ENCODE peak calls at places on chromosomes 3 and 15, in nine cellular contexts. One of them, this sample, is unnamed.

GRCh38 chr15:35986072-35986666 is 440.2 kb upstream of the DPH6 start:
- DNase-seq in stomach: no peak
- DNase-seq in sigmoid colon: peak; percentile 55
- DNase-seq in A549: no peak
- DNase-seq in body of pancreas: no peak
- DNase-seq in ovary: peak; percentile 32
- DNase-seq in testis: no peak
- DNase-seq in K562: no peak
- DNase-seq in heart left ventricle: peak; percentile 70
- DNase-seq in this sample: no peak

GRCh38 chr3:177131927-177132636 is 65.2 kb downstream of the TBL1XR1 start:
- DNase-seq in stomach: no peak
- DNase-seq in sigmoid colon: no peak
- DNase-seq in A549: no peak
- DNase-seq in body of pancreas: no peak
- DNase-seq in ovary: no peak
- DNase-seq in testis: no peak
- DNase-seq in K562: no peak
- DNase-seq in heart left ventricle: no peak
- DNase-seq in this sample: no peak

GRCh38 chr15:49471733-49472132 is 48.7 kb downstream of the FGF7 start:
- DNase-seq in stomach: no peak
- DNase-seq in sigmoid colon: no peak
- DNase-seq in A549: no peak
- DNase-seq in body of pancreas: no peak
- DNase-seq in ovary: no peak
- DNase-seq in testis: no peak
- DNase-seq in K562: peak; percentile 2
- DNase-seq in heart left ventricle: no peak
- DNase-seq in this sample: no peak

GRCh38 chr3:106673926-106674569 is 703.2 kb upstream of the CCDC54 start:
- DNase-seq in stomach: no peak
- DNase-seq in sigmoid colon: no peak
- DNase-seq in A549: no peak
- DNase-seq in body of pancreas: no peak
- DNase-seq in ovary: no peak
- DNase-seq in testis: no peak
- DNase-seq in K562: no peak
- DNase-seq in heart left ventricle: no peak
- DNase-seq in this sample: no peak

GRCh38 chr15:80779658-80780415 is 667 bp downstream of the CEMIP start:
- DNase-seq in stomach: no peak
- DNase-seq in sigmoid colon: no peak
- DNase-seq in A549: peak; percentile 49
- DNase-seq in body of pancreas: no peak
- DNase-seq in ovary: peak; percentile 66
- DNase-seq in testis: peak; percentile 38
- DNase-seq in K562: no peak
- DNase-seq in heart left ventricle: no peak
- DNase-seq in this sample: no peak

GRCh38 chr3:127645371-127646015 is 16.5 kb downstream of the PODXL2 start:
- DNase-seq in stomach: no peak
- DNase-seq in sigmoid colon: no peak
- DNase-seq in A549: no peak
- DNase-seq in body of pancreas: no peak
- DNase-seq in ovary: no peak
- DNase-seq in testis: no peak
- DNase-seq in K562: no peak
- DNase-seq in heart left ventricle: no peak
- DNase-seq in this sample: no peak

GRCh38 chr3:125479091-125479490 is 40.9 kb downstream of the SNX4 start:
- DNase-seq in stomach: no peak
- DNase-seq in sigmoid colon: no peak
- DNase-seq in A549: no peak
- DNase-seq in body of pancreas: no peak
- DNase-seq in ovary: no peak
- DNase-seq in testis: no peak
- DNase-seq in K562: no peak
- DNase-seq in heart left ventricle: no peak
- DNase-seq in this sample: no peak

GRCh38 chr3:17795733-17796132 is 53.3 kb upstream of the TBC1D5 start:
- DNase-seq in stomach: no peak
- DNase-seq in sigmoid colon: no peak
- DNase-seq in A549: no peak
- DNase-seq in body of pancreas: no peak
- DNase-seq in ovary: no peak
- DNase-seq in testis: no peak
- DNase-seq in K562: no peak
- DNase-seq in heart left ventricle: no peak
- DNase-seq in this sample: no peak

GRCh38 chr3:111593666-111594065 is 1.5 kb downstream of the ZBED2 start:
- DNase-seq in stomach: no peak
- DNase-seq in sigmoid colon: no peak
- DNase-seq in A549: no peak
- DNase-seq in body of pancreas: no peak
- DNase-seq in ovary: no peak
- DNase-seq in testis: no peak
- DNase-seq in K562: no peak
- DNase-seq in heart left ventricle: no peak
- DNase-seq in this sample: no peak

GRCh38 chr3:134753999-134754742 is 40.9 kb upstream of the EPHB1 start:
- DNase-seq in stomach: no peak
- DNase-seq in sigmoid colon: no peak
- DNase-seq in A549: no peak
- DNase-seq in body of pancreas: no peak
- DNase-seq in ovary: no peak
- DNase-seq in testis: no peak
- DNase-seq in K562: no peak
- DNase-seq in heart left ventricle: no peak
- DNase-seq in this sample: peak; percentile 64

GRCh38 chr15:70374096-70374495 is 276.4 kb upstream of the TLE3 start:
- DNase-seq in stomach: no peak
- DNase-seq in sigmoid colon: no peak
- DNase-seq in A549: no peak
- DNase-seq in body of pancreas: no peak
- DNase-seq in ovary: no peak
- DNase-seq in testis: no peak
- DNase-seq in K562: no peak
- DNase-seq in heart left ventricle: no peak
- DNase-seq in this sample: no peak

DNA sequence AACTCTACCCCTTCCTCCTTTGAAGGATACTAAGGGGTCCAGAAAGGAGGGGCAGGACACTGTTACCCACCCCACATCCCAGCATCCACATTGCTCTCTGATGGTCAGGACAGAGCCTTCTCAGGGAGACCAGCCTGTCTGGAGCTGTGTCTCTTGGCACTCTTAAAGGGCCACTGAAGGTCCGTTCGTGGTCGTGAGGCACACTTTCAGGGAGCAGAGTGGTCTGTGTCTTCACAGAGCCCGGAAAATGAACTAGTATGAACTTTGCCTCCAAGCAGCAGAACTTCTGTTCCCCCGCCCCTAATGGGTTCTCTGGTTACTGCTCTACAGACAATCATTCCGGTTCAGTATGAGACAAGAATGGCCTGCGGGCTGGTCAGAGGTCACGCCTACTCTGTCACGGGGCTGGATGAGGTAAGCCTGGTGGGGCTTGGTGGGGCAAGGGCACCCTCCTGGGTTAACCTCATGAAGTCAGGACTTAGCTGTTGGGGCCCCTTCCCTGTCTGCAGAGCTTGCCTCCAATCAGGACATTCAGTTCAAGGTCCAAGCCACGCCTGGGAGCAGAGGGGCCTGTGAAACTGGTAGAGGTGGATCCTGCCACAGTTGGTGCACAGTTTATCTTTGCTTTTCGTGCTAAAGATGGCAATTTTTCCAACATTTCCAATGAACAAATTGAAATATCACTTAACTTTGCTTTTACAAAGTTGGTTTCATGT is 33.2 kb downstream of the CAPN3 start:
- DNase-seq in stomach: peak; percentile 9
- DNase-seq in sigmoid colon: no peak
- DNase-seq in A549: no peak
- DNase-seq in body of pancreas: no peak
- DNase-seq in ovary: no peak
- DNase-seq in testis: no peak
- DNase-seq in K562: no peak
- DNase-seq in heart left ventricle: no peak
- DNase-seq in this sample: no peak
- TF ChIP-seq POLR2A in stomach: no peak
- TF ChIP-seq POLR2A in sigmoid colon: no peak
- TF ChIP-seq POLR2A in A549: no peak
- TF ChIP-seq POLR2A in body of pancreas: no peak
- TF ChIP-seq POLR2A in ovary: no peak
- TF ChIP-seq POLR2A in testis: no peak
- TF ChIP-seq POLR2A in K562: no peak
- TF ChIP-seq POLR2A in heart left ventricle: no peak
- TF ChIP-seq POLR2A in this sample: no peak

GRCh38 chr3:14438262-14438661 is 35.9 kb downstream of the SLC6A6 start:
- DNase-seq in stomach: no peak
- DNase-seq in sigmoid colon: no peak
- DNase-seq in A549: no peak
- DNase-seq in body of pancreas: no peak
- DNase-seq in ovary: no peak
- DNase-seq in testis: no peak
- DNase-seq in K562: no peak
- DNase-seq in heart left ventricle: no peak
- DNase-seq in this sample: no peak

GRCh38 chr3:14435175-14436011 is 33.0 kb downstream of the SLC6A6 start:
- DNase-seq in stomach: peak; percentile 40
- DNase-seq in sigmoid colon: no peak
- DNase-seq in A549: no peak
- DNase-seq in body of pancreas: no peak
- DNase-seq in ovary: no peak
- DNase-seq in testis: no peak
- DNase-seq in K562: no peak
- DNase-seq in heart left ventricle: peak; percentile 58
- DNase-seq in this sample: no peak

GRCh38 chr3:14434541-14435151 is 32.2 kb downstream of the SLC6A6 start:
- DNase-seq in stomach: peak; percentile 85
- DNase-seq in sigmoid colon: no peak
- DNase-seq in A549: no peak
- DNase-seq in body of pancreas: no peak
- DNase-seq in ovary: no peak
- DNase-seq in testis: no peak
- DNase-seq in K562: no peak
- DNase-seq in heart left ventricle: peak; percentile 55
- DNase-seq in this sample: no peak

GRCh38 chr3:14438929-14439328 is 36.5 kb downstream of the SLC6A6 start:
- DNase-seq in stomach: no peak
- DNase-seq in sigmoid colon: no peak
- DNase-seq in A549: no peak
- DNase-seq in body of pancreas: no peak
- DNase-seq in ovary: no peak
- DNase-seq in testis: no peak
- DNase-seq in K562: no peak
- DNase-seq in heart left ventricle: no peak
- DNase-seq in this sample: no peak

GRCh38 chr3:14436954-14437281 is 34.5 kb downstream of the SLC6A6 start:
- DNase-seq in stomach: no peak
- DNase-seq in sigmoid colon: no peak
- DNase-seq in A549: no peak
- DNase-seq in body of pancreas: no peak
- DNase-seq in ovary: no peak
- DNase-seq in testis: no peak
- DNase-seq in K562: no peak
- DNase-seq in heart left ventricle: no peak
- DNase-seq in this sample: no peak
- H3K4me1 ChIP-seq in stomach: peaks cover 91% of the 10 kb centered on the region
- H3K4me1 ChIP-seq in sigmoid colon: peaks cover 35% of the 10 kb centered on the region
- H3K4me1 ChIP-seq in A549: peaks cover 96% of the 10 kb centered on the region
- H3K4me1 ChIP-seq in body of pancreas: peaks cover 41% of the 10 kb centered on the region
- H3K4me1 ChIP-seq in ovary: peaks cover 44% of the 10 kb centered on the region
- H3K4me1 ChIP-seq in testis: peaks cover 14% of the 10 kb centered on the region
- H3K4me1 ChIP-seq in K562: peaks cover 40% of the 10 kb centered on the region
- H3K4me1 ChIP-seq in heart left ventricle: peaks cover 59% of the 10 kb centered on the region
- H3K4me1 ChIP-seq in this sample: peaks cover 75% of the 10 kb centered on the region

GRCh38 chr3:190697502-190697830 is 165.0 kb downstream of the GMNC start:
- DNase-seq in stomach: no peak
- DNase-seq in sigmoid colon: no peak
- DNase-seq in A549: no peak
- DNase-seq in body of pancreas: no peak
- DNase-seq in ovary: no peak
- DNase-seq in testis: no peak
- DNase-seq in K562: no peak
- DNase-seq in heart left ventricle: no peak
- DNase-seq in this sample: no peak
- TF ChIP-seq POLR2A in stomach: no peak
- TF ChIP-seq POLR2A in sigmoid colon: no peak
- TF ChIP-seq POLR2A in A549: no peak
- TF ChIP-seq POLR2A in body of pancreas: no peak
- TF ChIP-seq POLR2A in ovary: no peak
- TF ChIP-seq POLR2A in testis: no peak
- TF ChIP-seq POLR2A in K562: no peak
- TF ChIP-seq POLR2A in heart left ventricle: no peak
- TF ChIP-seq POLR2A in this sample: no peak

GRCh38 chr3:44861412-44862220 is at the start of gene TMEM42:
- DNase-seq in stomach: peak; percentile 91
- DNase-seq in sigmoid colon: peak; percentile 95
- DNase-seq in A549: peak; percentile 92
- DNase-seq in body of pancreas: peak; percentile 87
- DNase-seq in ovary: peak; percentile 94
- DNase-seq in testis: peak; percentile 93
- DNase-seq in K562: no peak
- DNase-seq in heart left ventricle: peak; percentile 90
- DNase-seq in this sample: no peak

GRCh38 chr3:44870375-44871061 is 3.9 kb upstream of the TGM4 start:
- DNase-seq in stomach: peak; percentile 88
- DNase-seq in sigmoid colon: no peak
- DNase-seq in A549: peak; percentile 33
- DNase-seq in body of pancreas: peak; percentile 63
- DNase-seq in ovary: no peak
- DNase-seq in testis: no peak
- DNase-seq in K562: no peak
- DNase-seq in heart left ventricle: no peak
- DNase-seq in this sample: no peak

GRCh38 chr3:44862221-44862637 is 517 bp downstream of the TMEM42 start:
- DNase-seq in stomach: no peak
- DNase-seq in sigmoid colon: no peak
- DNase-seq in A549: peak; percentile 22
- DNase-seq in body of pancreas: peak; percentile 26
- DNase-seq in ovary: no peak
- DNase-seq in testis: peak; percentile 30
- DNase-seq in K562: no peak
- DNase-seq in heart left ventricle: no peak
- DNase-seq in this sample: no peak

GRCh38 chr3:44867421-44868111 is 5.9 kb downstream of the TMEM42 start:
- DNase-seq in stomach: no peak
- DNase-seq in sigmoid colon: no peak
- DNase-seq in A549: no peak
- DNase-seq in body of pancreas: no peak
- DNase-seq in ovary: no peak
- DNase-seq in testis: no peak
- DNase-seq in K562: no peak
- DNase-seq in heart left ventricle: no peak
- DNase-seq in this sample: no peak

GRCh38 chr3:44865272-44866005 is 3.7 kb downstream of the TMEM42 start:
- DNase-seq in stomach: no peak
- DNase-seq in sigmoid colon: no peak
- DNase-seq in A549: no peak
- DNase-seq in body of pancreas: no peak
- DNase-seq in ovary: no peak
- DNase-seq in testis: no peak
- DNase-seq in K562: no peak
- DNase-seq in heart left ventricle: no peak
- DNase-seq in this sample: no peak
- H3K4me1 ChIP-seq in stomach: peaks cover 23% of the 10 kb centered on the region
- H3K4me1 ChIP-seq in sigmoid colon: peaks cover 8% of the 10 kb centered on the region
- H3K4me1 ChIP-seq in A549: peaks cover 10% of the 10 kb centered on the region
- H3K4me1 ChIP-seq in body of pancreas: peaks cover 26% of the 10 kb centered on the region
- H3K4me1 ChIP-seq in ovary: peaks cover 5% of the 10 kb centered on the region
- H3K4me1 ChIP-seq in testis: no peaks in the 10 kb centered on the region
- H3K4me1 ChIP-seq in K562: no peaks in the 10 kb centered on the region
- H3K4me1 ChIP-seq in heart left ventricle: peaks cover 6% of the 10 kb centered on the region
- H3K4me1 ChIP-seq in this sample: peaks cover 21% of the 10 kb centered on the region